ENCODE peak calls at places on chromosome 14, in ten cellular contexts. One of them, this sample, is unnamed.

GRCh38 chr14:100504372-100505078 is 82.7 kb downstream of the BEGAIN start:
- DNase-seq in neural crest cell: no peak
- DNase-seq in activated CD8-positive, alpha-beta T cell treated with anti-CD3 and anti-CD28 coated beads for 36 hours: no peak
- DNase-seq in AG10803: no peak
- DNase-seq in glutamatergic neuron: no peak
- DNase-seq in cardiac muscle cell: peak; percentile 2
- DNase-seq in lower leg skin: no peak
- DNase-seq in breast epithelium: no peak
- DNase-seq in fibroblast of the aortic adventitia: peak; percentile 11
- DNase-seq in dorsolateral prefrontal cortex: no peak
- DNase-seq in this sample: no peak

GRCh38 chr14:76257842-76258397 is 106.2 kb downstream of the GPATCH2L start:
- DNase-seq in fibroblast of the aortic adventitia: no peak
- DNase-seq in AG10803: no peak
- DNase-seq in activated CD8-positive, alpha-beta T cell treated with anti-CD3 and anti-CD28 coated beads for 36 hours: no peak
- DNase-seq in glutamatergic neuron: no peak
- DNase-seq in dorsolateral prefrontal cortex: no peak
- DNase-seq in lower leg skin: no peak
- DNase-seq in breast epithelium: no peak
- DNase-seq in neural crest cell: no peak
- DNase-seq in cardiac muscle cell: no peak
- DNase-seq in this sample: no peak

GRCh38 chr14:69581316-69581935 is 6.8 kb upstream of the CCDC177 start:
- DNase-seq in activated CD8-positive, alpha-beta T cell treated with anti-CD3 and anti-CD28 coated beads for 36 hours: no peak
- DNase-seq in glutamatergic neuron: no peak
- DNase-seq in fibroblast of the aortic adventitia: no peak
- DNase-seq in AG10803: no peak
- DNase-seq in neural crest cell: no peak
- DNase-seq in lower leg skin: no peak
- DNase-seq in breast epithelium: no peak
- DNase-seq in dorsolateral prefrontal cortex: no peak
- DNase-seq in cardiac muscle cell: no peak
- DNase-seq in this sample: no peak

GRCh38 chr14:59239030-59239429 is 50.6 kb downstream of the DAAM1 start:
- DNase-seq in cardiac muscle cell: no peak
- DNase-seq in activated CD8-positive, alpha-beta T cell treated with anti-CD3 and anti-CD28 coated beads for 36 hours: no peak
- DNase-seq in fibroblast of the aortic adventitia: no peak
- DNase-seq in AG10803: no peak
- DNase-seq in dorsolateral prefrontal cortex: no peak
- DNase-seq in neural crest cell: no peak
- DNase-seq in lower leg skin: no peak
- DNase-seq in glutamatergic neuron: no peak
- DNase-seq in breast epithelium: no peak
- DNase-seq in this sample: no peak

GRCh38 chr14:69261761-69262331 is 1.9 kb downstream of the GALNT16 start:
- DNase-seq in lower leg skin: no peak
- DNase-seq in activated CD8-positive, alpha-beta T cell treated with anti-CD3 and anti-CD28 coated beads for 36 hours: no peak
- DNase-seq in fibroblast of the aortic adventitia: no peak
- DNase-seq in AG10803: no peak
- DNase-seq in neural crest cell: no peak
- DNase-seq in breast epithelium: no peak
- DNase-seq in dorsolateral prefrontal cortex: no peak
- DNase-seq in cardiac muscle cell: no peak
- DNase-seq in glutamatergic neuron: peak; percentile 59
- DNase-seq in this sample: peak; percentile 28

GRCh38 chr14:94120667-94121335 is 8.6 kb downstream of the IFI27L2 start:
- DNase-seq in fibroblast of the aortic adventitia: peak; percentile 83
- DNase-seq in glutamatergic neuron: no peak
- DNase-seq in cardiac muscle cell: no peak
- DNase-seq in lower leg skin: no peak
- DNase-seq in neural crest cell: no peak
- DNase-seq in breast epithelium: no peak
- DNase-seq in dorsolateral prefrontal cortex: peak; percentile 22
- DNase-seq in activated CD8-positive, alpha-beta T cell treated with anti-CD3 and anti-CD28 coated beads for 36 hours: no peak
- DNase-seq in AG10803: peak; percentile 64
- DNase-seq in this sample: no peak

GRCh38 chr14:36295642-36296627 is 24.5 kb downstream of the MBIP start:
- DNase-seq in lower leg skin: no peak
- DNase-seq in dorsolateral prefrontal cortex: no peak
- DNase-seq in cardiac muscle cell: peak; percentile 40
- DNase-seq in glutamatergic neuron: no peak
- DNase-seq in breast epithelium: no peak
- DNase-seq in activated CD8-positive, alpha-beta T cell treated with anti-CD3 and anti-CD28 coated beads for 36 hours: no peak
- DNase-seq in neural crest cell: no peak
- DNase-seq in AG10803: no peak
- DNase-seq in fibroblast of the aortic adventitia: peak; percentile 4
- DNase-seq in this sample: no peak

GRCh38 chr14:92040431-92041040 is 677 bp upstream of the TRIP11 start:
- DNase-seq in fibroblast of the aortic adventitia: peak; percentile 37
- DNase-seq in cardiac muscle cell: peak; percentile 32
- DNase-seq in AG10803: peak; percentile 23
- DNase-seq in lower leg skin: no peak
- DNase-seq in neural crest cell: no peak
- DNase-seq in dorsolateral prefrontal cortex: no peak
- DNase-seq in glutamatergic neuron: no peak
- DNase-seq in activated CD8-positive, alpha-beta T cell treated with anti-CD3 and anti-CD28 coated beads for 36 hours: peak; percentile 5
- DNase-seq in breast epithelium: no peak
- DNase-seq in this sample: peak; percentile 14

GRCh38 chr14:68449565-68450295 is 343.1 kb downstream of the ZFP36L1 start:
- DNase-seq in activated CD8-positive, alpha-beta T cell treated with anti-CD3 and anti-CD28 coated beads for 36 hours: no peak
- DNase-seq in glutamatergic neuron: peak; percentile 58
- DNase-seq in breast epithelium: no peak
- DNase-seq in neural crest cell: no peak
- DNase-seq in lower leg skin: no peak
- DNase-seq in fibroblast of the aortic adventitia: no peak
- DNase-seq in cardiac muscle cell: no peak
- DNase-seq in AG10803: no peak
- DNase-seq in dorsolateral prefrontal cortex: no peak
- DNase-seq in this sample: no peak

GRCh38 chr14:53144244-53144643 is 8.9 kb downstream of the DDHD1 start:
- DNase-seq in glutamatergic neuron: no peak
- DNase-seq in breast epithelium: no peak
- DNase-seq in fibroblast of the aortic adventitia: no peak
- DNase-seq in AG10803: no peak
- DNase-seq in lower leg skin: no peak
- DNase-seq in neural crest cell: no peak
- DNase-seq in activated CD8-positive, alpha-beta T cell treated with anti-CD3 and anti-CD28 coated beads for 36 hours: peak; percentile 44
- DNase-seq in dorsolateral prefrontal cortex: no peak
- DNase-seq in cardiac muscle cell: no peak
- DNase-seq in this sample: no peak

GRCh38 chr14:92922883-92923743 is at the start of gene CHGA:
- DNase-seq in glutamatergic neuron: peak; percentile 88
- DNase-seq in cardiac muscle cell: peak; percentile 55
- DNase-seq in dorsolateral prefrontal cortex: peak; percentile 86
- DNase-seq in activated CD8-positive, alpha-beta T cell treated with anti-CD3 and anti-CD28 coated beads for 36 hours: peak; percentile 56
- DNase-seq in breast epithelium: peak; percentile 60
- DNase-seq in neural crest cell: peak; percentile 83
- DNase-seq in AG10803: peak; percentile 18
- DNase-seq in fibroblast of the aortic adventitia: peak; percentile 29
- DNase-seq in lower leg skin: no peak
- DNase-seq in this sample: peak; percentile 88

GRCh38 chr14:92653162-92653651 is 95.2 kb downstream of the LGMN start:
- DNase-seq in cardiac muscle cell: no peak
- DNase-seq in lower leg skin: no peak
- DNase-seq in fibroblast of the aortic adventitia: no peak
- DNase-seq in neural crest cell: no peak
- DNase-seq in dorsolateral prefrontal cortex: no peak
- DNase-seq in glutamatergic neuron: no peak
- DNase-seq in breast epithelium: no peak
- DNase-seq in AG10803: no peak
- DNase-seq in activated CD8-positive, alpha-beta T cell treated with anti-CD3 and anti-CD28 coated beads for 36 hours: peak; percentile 59
- DNase-seq in this sample: no peak

GRCh38 chr14:87868920-87869319 is 124.1 kb downstream of the GALC start:
- DNase-seq in lower leg skin: no peak
- DNase-seq in AG10803: no peak
- DNase-seq in fibroblast of the aortic adventitia: no peak
- DNase-seq in cardiac muscle cell: no peak
- DNase-seq in breast epithelium: no peak
- DNase-seq in activated CD8-positive, alpha-beta T cell treated with anti-CD3 and anti-CD28 coated beads for 36 hours: no peak
- DNase-seq in glutamatergic neuron: no peak
- DNase-seq in dorsolateral prefrontal cortex: no peak
- DNase-seq in neural crest cell: no peak
- DNase-seq in this sample: no peak

GRCh38 chr14:102209224-102209966 is 69.7 kb downstream of the WDR20 start:
- DNase-seq in neural crest cell: no peak
- DNase-seq in fibroblast of the aortic adventitia: no peak
- DNase-seq in glutamatergic neuron: no peak
- DNase-seq in activated CD8-positive, alpha-beta T cell treated with anti-CD3 and anti-CD28 coated beads for 36 hours: no peak
- DNase-seq in breast epithelium: no peak
- DNase-seq in dorsolateral prefrontal cortex: peak; percentile 73
- DNase-seq in AG10803: peak; percentile 37
- DNase-seq in lower leg skin: no peak
- DNase-seq in cardiac muscle cell: peak; percentile 17
- DNase-seq in this sample: no peak

GRCh38 chr14:61694830-61695694 is at the start of gene HIF1A:
- DNase-seq in neural crest cell: peak; percentile 81
- DNase-seq in glutamatergic neuron: peak; percentile 94
- DNase-seq in lower leg skin: peak; percentile 96
- DNase-seq in cardiac muscle cell: peak; percentile 100
- DNase-seq in AG10803: peak; percentile 100
- DNase-seq in dorsolateral prefrontal cortex: peak; percentile 97
- DNase-seq in fibroblast of the aortic adventitia: peak; percentile 99
- DNase-seq in activated CD8-positive, alpha-beta T cell treated with anti-CD3 and anti-CD28 coated beads for 36 hours: peak; percentile 98
- DNase-seq in breast epithelium: peak; percentile 94
- DNase-seq in this sample: peak; percentile 92
- TF ChIP-seq CTCF in neural crest cell: no peak
- TF ChIP-seq CTCF in glutamatergic neuron: no peak
- TF ChIP-seq CTCF in lower leg skin: no peak
- TF ChIP-seq CTCF in cardiac muscle cell: peak; percentile 41
- TF ChIP-seq CTCF in AG10803: peak; percentile 39
- TF ChIP-seq CTCF in dorsolateral prefrontal cortex: no peak
- TF ChIP-seq CTCF in fibroblast of the aortic adventitia: peak; percentile 21
- TF ChIP-seq CTCF in activated CD8-positive, alpha-beta T cell treated with anti-CD3 and anti-CD28 coated beads for 36 hours: no peak
- TF ChIP-seq CTCF in breast epithelium: no peak
- TF ChIP-seq CTCF in this sample: no peak

DNA sequence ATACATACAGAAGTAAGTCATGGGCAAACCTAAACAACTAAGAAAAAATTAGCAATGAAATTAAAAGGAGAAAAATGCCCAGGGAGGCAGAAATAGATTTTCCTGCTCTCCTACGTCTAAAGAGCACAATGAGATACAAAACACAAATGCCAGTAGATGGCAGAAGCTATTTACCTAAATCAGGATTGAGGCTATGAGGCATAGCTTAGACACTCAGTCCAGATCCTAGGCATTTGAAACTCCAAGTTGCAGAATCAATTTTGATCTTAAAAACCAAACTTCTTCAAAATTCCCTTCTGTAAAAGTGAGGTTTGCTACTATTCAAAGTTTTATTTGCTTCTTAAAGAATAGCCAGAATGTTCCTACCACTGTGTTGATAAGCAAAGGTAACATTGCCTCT is 368.6 kb downstream of the DAD1 start:
- DNase-seq in dorsolateral prefrontal cortex: no peak
- DNase-seq in cardiac muscle cell: peak; percentile 6
- DNase-seq in breast epithelium: no peak
- DNase-seq in glutamatergic neuron: no peak
- DNase-seq in lower leg skin: no peak
- DNase-seq in fibroblast of the aortic adventitia: peak; percentile 15
- DNase-seq in AG10803: peak; percentile 5
- DNase-seq in neural crest cell: no peak
- DNase-seq in activated CD8-positive, alpha-beta T cell treated with anti-CD3 and anti-CD28 coated beads for 36 hours: no peak
- DNase-seq in this sample: no peak
- TF ChIP-seq CTCF in dorsolateral prefrontal cortex: no peak
- TF ChIP-seq CTCF in cardiac muscle cell: no peak
- TF ChIP-seq CTCF in breast epithelium: no peak
- TF ChIP-seq CTCF in glutamatergic neuron: no peak
- TF ChIP-seq CTCF in lower leg skin: no peak
- TF ChIP-seq CTCF in fibroblast of the aortic adventitia: no peak
- TF ChIP-seq CTCF in AG10803: no peak
- TF ChIP-seq CTCF in neural crest cell: no peak
- TF ChIP-seq CTCF in activated CD8-positive, alpha-beta T cell treated with anti-CD3 and anti-CD28 coated beads for 36 hours: no peak
- TF ChIP-seq CTCF in this sample: no peak

GRCh38 chr14:52079239-52079956 is 10.5 kb upstream of the NID2 start:
- DNase-seq in breast epithelium: no peak
- DNase-seq in lower leg skin: no peak
- DNase-seq in cardiac muscle cell: peak; percentile 50
- DNase-seq in fibroblast of the aortic adventitia: peak; percentile 61
- DNase-seq in activated CD8-positive, alpha-beta T cell treated with anti-CD3 and anti-CD28 coated beads for 36 hours: no peak
- DNase-seq in neural crest cell: no peak
- DNase-seq in dorsolateral prefrontal cortex: no peak
- DNase-seq in AG10803: peak; percentile 49
- DNase-seq in glutamatergic neuron: no peak
- DNase-seq in this sample: no peak
- TF ChIP-seq CTCF in breast epithelium: no peak
- TF ChIP-seq CTCF in lower leg skin: no peak
- TF ChIP-seq CTCF in cardiac muscle cell: no peak
- TF ChIP-seq CTCF in fibroblast of the aortic adventitia: no peak
- TF ChIP-seq CTCF in activated CD8-positive, alpha-beta T cell treated with anti-CD3 and anti-CD28 coated beads for 36 hours: no peak
- TF ChIP-seq CTCF in neural crest cell: no peak
- TF ChIP-seq CTCF in dorsolateral prefrontal cortex: no peak
- TF ChIP-seq CTCF in AG10803: no peak
- TF ChIP-seq CTCF in glutamatergic neuron: no peak
- TF ChIP-seq CTCF in this sample: no peak

DNA sequence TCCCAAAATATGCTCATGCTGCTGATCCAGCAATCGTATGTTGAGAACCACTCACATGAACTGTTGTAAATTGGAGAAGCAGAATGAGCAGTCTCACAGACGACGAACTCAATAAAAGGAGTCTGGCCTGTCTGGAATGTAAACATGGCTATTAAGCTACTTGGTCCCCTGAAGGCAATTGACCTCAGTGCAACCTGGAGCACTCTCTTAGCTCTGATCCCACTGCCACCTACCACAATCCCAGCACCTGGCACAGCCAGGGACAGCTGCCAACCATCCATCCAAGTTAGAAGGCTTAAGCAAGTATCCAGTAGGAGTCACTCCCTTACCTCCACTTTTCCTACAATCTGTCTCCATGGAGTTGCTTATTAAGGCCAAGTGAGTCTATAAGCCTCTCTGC is 406.9 kb upstream of the CLEC14A start:
- DNase-seq in dorsolateral prefrontal cortex: no peak
- DNase-seq in AG10803: no peak
- DNase-seq in cardiac muscle cell: no peak
- DNase-seq in activated CD8-positive, alpha-beta T cell treated with anti-CD3 and anti-CD28 coated beads for 36 hours: no peak
- DNase-seq in fibroblast of the aortic adventitia: no peak
- DNase-seq in lower leg skin: no peak
- DNase-seq in neural crest cell: no peak
- DNase-seq in breast epithelium: no peak
- DNase-seq in glutamatergic neuron: no peak
- DNase-seq in this sample: no peak
- TF ChIP-seq CTCF in dorsolateral prefrontal cortex: no peak
- TF ChIP-seq CTCF in AG10803: no peak
- TF ChIP-seq CTCF in cardiac muscle cell: no peak
- TF ChIP-seq CTCF in activated CD8-positive, alpha-beta T cell treated with anti-CD3 and anti-CD28 coated beads for 36 hours: no peak
- TF ChIP-seq CTCF in fibroblast of the aortic adventitia: no peak
- TF ChIP-seq CTCF in lower leg skin: no peak
- TF ChIP-seq CTCF in neural crest cell: no peak
- TF ChIP-seq CTCF in breast epithelium: no peak
- TF ChIP-seq CTCF in glutamatergic neuron: no peak
- TF ChIP-seq CTCF in this sample: no peak

This sample was measured in endothelial cell.